ENCODE peak calls at places on chromosomes 5 and 9, in four cellular contexts. O is A549, U is gastrocnemius medialis, K is hepatocyte. G is an unnamed sample. For H3K4me1, the result is how much of the 10 kb centered on the place peaks cover.

GRCh38 chr5:146016764-146017484 is 80.5 kb downstream of the SH3RF2 start:
- DNase-seq in O (no peak), U (no peak), K (no peak), G (no peak)

GRCh38 chr5:116291271-116291670 is 206.4 kb downstream of the COMMD10 start:
- DNase-seq in O (no peak), U (no peak), K (no peak), G (no peak)

GRCh38 chr5:82295144-82295543 is 17.0 kb upstream of the RPS23 start:
- DNase-seq in O (no peak), U (no peak), K (no peak), G (no peak)

GRCh38 chr9:129750010-129750409 is 2.8 kb downstream of the PTGES start:
- DNase-seq in O (no peak), U (no peak), K (peak), G (no peak)

GRCh38 chr9:36788534-36788933 is 215.8 kb downstream of the MELK start:
- DNase-seq in O (no peak), U (no peak), K (no peak), G (no peak)

GRCh38 chr5:59484618-59485017 is 408.9 kb downstream of the PDE4D start:
- DNase-seq in O (no peak), U (no peak), K (no peak), G (no peak)

GRCh38 chr9:110918316-110919054 is 119.8 kb downstream of the LPAR1 start:
- DNase-seq in O (no peak), U (no peak), K (no peak), G (no peak)

GRCh38 chr5:91103353-91104061 is 279.6 kb downstream of the ARRDC3 start:
- DNase-seq in O (no peak), U (no peak), K (no peak), G (peak)

GRCh38 chr9:13049223-13049622 is 230.3 kb downstream of the MPDZ start:
- DNase-seq in O (no peak), U (no peak), K (no peak), G (no peak)

DNA sequence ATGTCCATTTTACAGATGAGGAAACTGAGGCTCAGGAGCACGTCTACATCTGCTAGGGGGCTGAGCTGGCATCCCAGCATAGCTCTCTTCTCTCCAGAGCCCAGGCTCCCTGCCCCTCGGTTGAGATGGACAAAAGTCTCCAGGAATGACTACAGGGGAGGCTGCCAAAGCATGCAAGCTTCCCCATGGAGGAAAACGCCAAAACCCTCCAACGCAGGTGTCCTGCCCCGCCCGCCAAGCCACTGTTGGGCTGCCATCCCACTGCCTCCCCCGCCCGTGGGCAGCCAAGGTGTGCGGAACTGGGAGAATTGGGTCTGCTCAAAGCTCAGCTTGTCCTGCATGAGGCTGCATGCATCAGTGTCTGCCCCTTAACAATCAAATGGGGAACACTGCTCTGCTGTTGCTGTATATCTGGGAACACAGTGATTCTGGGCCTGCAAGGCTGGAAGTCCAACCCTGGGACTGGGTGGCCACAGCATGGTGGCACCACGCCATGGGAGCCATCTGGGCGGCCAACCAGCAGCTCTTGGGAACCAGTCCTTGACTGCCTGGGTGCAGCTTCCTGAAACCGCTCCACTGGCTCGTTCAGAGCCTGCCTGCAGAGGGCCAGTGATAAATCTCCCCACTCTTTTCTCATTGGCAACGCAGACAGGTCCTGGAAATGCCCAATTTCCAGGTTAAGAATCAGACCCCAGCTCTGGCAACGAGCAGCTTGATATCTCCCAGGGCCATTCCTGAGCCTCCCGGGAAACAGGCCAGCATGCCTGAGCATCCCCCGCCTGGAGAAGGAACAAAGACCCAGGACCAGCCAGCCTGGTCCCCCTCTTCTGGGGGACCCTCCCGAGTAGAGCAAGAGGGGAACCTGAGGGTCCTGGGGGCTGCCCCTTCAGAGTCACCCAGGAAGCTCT is 3.5 kb downstream of the RALGDS start:
- DNase-seq in O (no peak), U (peak), K (no peak), G (peak)
- H3K4me1 ChIP-seq in O (under half), U (half or more), K (half or more), G (under half)

GRCh38 chr9:133584167-133584558 is 25.0 kb downstream of the FAM163B start:
- DNase-seq in O (no peak), U (no peak), K (no peak), G (no peak)
- H3K27ac ChIP-seq in O (no peak), U (no peak), K (peak), G (no peak)

DNA sequence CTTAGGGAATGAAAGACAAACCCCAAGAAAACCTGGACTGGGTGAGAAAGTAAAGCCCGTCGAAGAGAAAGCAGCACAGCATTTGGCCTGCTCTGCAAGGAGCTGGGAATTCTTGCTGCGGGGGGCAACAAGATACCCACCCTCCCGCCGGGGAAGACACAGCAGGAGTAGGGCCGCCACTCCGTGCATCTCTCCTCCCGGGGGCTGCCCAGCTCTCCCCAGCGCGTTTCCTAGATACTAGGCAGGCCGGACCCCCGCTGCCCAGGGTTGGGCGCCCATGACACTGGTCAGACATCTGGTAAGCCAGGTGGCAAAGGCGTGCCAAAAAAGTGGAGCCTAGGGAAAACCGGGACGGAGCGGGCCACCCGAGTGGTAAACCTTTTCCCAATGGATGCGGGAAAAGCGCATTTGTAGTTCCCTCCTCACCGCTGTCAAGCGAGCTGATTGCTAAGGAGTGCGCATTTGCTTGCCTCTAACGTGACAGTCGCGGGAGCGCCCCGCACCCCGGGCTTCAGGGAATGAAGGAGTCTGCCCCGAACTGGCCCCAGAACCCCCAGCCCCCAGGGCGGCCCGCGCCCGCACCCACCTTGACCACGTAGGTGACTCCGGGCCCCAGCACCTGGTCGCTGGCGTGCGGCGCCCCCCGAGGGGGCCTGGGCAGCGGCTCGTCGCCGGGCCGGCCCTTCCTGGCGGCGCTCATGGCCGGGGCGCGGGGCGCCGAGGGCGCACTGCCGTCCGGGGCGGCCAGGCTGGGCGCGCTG is 1.0 kb downstream of the SHC3 start:
- DNase-seq in O (no peak), U (no peak), K (no peak), G (no peak)
- H3K4me3 ChIP-seq in O (peak), U (peak), K (peak), G (peak)

DNA sequence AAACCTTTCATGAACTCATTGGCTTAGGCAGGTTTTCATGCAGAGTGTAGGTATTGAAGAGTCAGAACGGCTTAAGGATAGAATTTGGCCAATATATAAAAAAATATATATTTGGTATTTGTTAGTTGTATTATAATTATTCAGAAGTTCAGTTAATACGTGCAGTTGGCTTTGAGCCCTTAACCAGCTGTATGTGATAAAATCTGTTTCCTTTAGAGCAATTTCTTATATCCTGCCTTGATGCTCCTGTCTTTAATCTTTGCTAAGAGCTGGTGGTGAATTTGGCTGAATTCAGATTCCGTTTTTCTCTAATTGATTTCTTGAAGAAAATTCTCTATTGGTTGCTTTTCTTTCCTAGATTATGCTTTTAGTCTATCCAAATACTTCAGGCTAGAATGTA is 3.7 kb downstream of the ANXA1 start:
- DNase-seq in O (no peak), U (no peak), K (no peak), G (no peak)
- H3K4me1 ChIP-seq in O (half or more), U (under half), K (under half), G (under half)

DNA sequence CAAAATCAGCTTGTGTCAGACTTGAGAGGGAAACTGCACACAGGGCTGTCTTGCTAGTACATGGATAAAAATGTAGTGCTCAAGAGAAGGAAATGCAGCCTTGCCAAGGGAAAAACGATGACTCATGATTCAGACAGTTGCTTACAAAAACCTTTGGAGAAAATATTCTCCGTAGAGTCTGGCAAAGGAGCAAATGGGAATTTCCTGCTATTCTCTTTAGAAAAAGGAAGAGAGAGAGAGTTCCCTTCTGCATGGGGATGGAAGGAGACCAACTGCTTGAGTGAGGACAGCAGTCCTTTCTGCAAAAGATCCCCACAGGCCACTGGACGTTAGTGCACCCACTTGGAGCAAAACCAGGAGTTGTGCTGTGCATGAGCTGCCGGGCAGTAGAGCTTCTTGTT is 7.6 kb downstream of the IFNB1 start:
- DNase-seq in O (peak), U (peak), K (peak), G (no peak)
- H3K27ac ChIP-seq in O (peak), U (no peak), K (peak), G (no peak)

DNA sequence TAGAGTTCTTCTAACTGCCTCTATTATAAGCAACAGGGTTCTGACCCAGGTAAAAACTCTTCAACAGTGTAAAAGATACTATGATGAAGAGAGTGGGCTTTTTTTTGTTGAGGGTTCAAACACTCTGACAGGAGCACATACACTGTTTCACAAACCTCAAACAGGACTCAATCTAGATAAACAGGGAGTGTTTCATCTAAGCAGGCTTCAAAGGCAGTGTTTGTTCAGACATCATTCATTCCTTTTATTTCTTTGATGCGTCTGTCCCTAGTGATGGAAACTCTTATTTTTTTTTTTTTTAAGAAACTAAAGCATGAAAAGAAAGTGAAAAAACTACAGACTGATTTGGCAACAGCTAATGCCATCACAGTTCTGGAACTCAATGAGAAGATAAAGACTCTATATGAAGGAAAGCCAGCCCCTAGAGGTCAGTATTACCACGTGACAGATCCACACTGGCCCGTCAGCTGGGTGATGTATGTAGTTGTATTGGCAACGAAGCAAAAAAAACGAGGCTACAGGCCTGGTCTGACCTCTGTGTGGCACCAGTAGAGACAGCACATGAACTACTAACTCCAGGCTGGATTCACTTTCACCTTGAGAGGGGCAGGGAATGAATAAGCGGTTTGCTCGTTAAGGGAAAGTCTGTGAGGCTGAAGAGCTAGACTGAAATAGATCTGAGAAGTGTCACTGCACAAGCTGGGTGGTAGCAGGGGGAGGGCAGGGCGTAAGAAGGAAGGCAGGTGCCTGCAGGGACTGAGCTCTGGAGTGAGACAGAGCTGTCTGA is 172.2 kb downstream of the CCDC192 start:
- DNase-seq in O (peak), U (peak), K (peak), G (peak)
- H3K4me3 ChIP-seq in O (no peak), U (no peak), K (no peak), G (no peak)

DNA sequence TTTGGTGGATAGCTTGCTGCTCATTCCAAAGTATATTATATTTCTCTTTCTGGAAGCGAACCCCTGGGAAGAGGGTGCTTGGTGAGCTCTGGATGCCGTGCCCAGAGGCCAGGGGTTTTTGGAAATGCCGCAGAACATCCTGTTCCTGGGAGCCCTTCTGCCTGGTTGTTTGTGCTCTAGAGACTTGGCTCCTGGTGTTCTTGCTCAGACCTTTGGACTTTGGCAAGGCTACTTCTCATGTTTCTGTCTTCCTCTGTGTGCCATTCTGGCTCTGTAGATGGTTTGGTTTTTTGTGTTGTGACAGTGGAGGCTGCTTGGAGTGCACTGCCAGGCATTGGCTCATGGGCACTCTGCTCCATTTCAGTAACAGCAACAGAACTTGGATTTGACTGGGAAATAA is 94.4 kb downstream of the PCSK1 start:
- DNase-seq in O (no peak), U (peak), K (peak), G (peak)
- H3K4me1 ChIP-seq in O (under half), U (under half), K (under half), G (under half)

GRCh38 chr5:117761190-117761589 is 1186.6 kb upstream of the SEMA6A start:
- DNase-seq in O (no peak), U (no peak), K (no peak), G (no peak)

GRCh38 chr5:117760114-117760513 is 1185.5 kb upstream of the SEMA6A start:
- DNase-seq in O (no peak), U (no peak), K (no peak), G (no peak)
- H3K27ac ChIP-seq in O (no peak), U (no peak), K (no peak), G (no peak)

G was measured in small intestine.